ENCODE peak calls at places on chromosomes 1 and 21, in nine cellular contexts. O, J, Z, X, G, L, K, T and A are unnamed samples. For H3K9me3 and H3K4me1, the result is how much of the 10 kb centered on the place peaks cover.

GRCh38 chr21:42672699-42673458 is 19.5 kb downstream of the PDE9A start:
- DNase-seq in G (no peak), L (no peak), X (no peak), O (no peak), T (no peak), J (no peak), K (no peak), Z (no peak), A (no peak)

GRCh38 chr1:217238945-217239344 is 391.9 kb downstream of the GPATCH2 start:
- DNase-seq in O (no peak), T (no peak), X (no peak), Z (no peak), G (no peak), J (no peak), K (no peak), L (no peak), A (no peak)

GRCh38 chr1:200314085-200314750 is 95.6 kb downstream of the ZNF281 start:
- DNase-seq in X (no peak), O (no peak), G (no peak), L (no peak), K (no peak), J (no peak), T (no peak), Z (no peak), A (no peak)

GRCh38 chr1:172429324-172430127 is 9.0 kb downstream of the C1orf105 start:
- DNase-seq in O (no peak), X (no peak), T (peak), K (peak), L (peak), J (no peak), Z (no peak), G (no peak), A (no peak)

GRCh38 chr1:11109361-11109760 is 9.7 kb upstream of the EXOSC10 start:
- DNase-seq in G (no peak), K (no peak), Z (no peak), J (no peak), L (no peak), X (no peak), T (no peak), O (no peak), A (no peak)

GRCh38 chr1:31704261-31705079 is 653 bp upstream of the COL16A1 start:
- DNase-seq in K (no peak), L (peak), O (peak), Z (peak), T (no peak), J (no peak), X (no peak), G (peak), A (peak)

GRCh38 chr1:185477638-185478216 is 160.7 kb upstream of the IVNS1ABP start:
- DNase-seq in J (no peak), O (no peak), X (no peak), Z (no peak), G (no peak), K (no peak), T (no peak), L (no peak), A (no peak)

GRCh38 chr21:35721701-35722100 is 338.6 kb downstream of the SETD4 start:
- DNase-seq in K (no peak), G (no peak), T (no peak), J (no peak), Z (no peak), O (no peak), L (no peak), X (no peak), A (no peak)

GRCh38 chr1:230907472-230908205 is 39.3 kb upstream of the C1orf198 start:
- DNase-seq in K (no peak), Z (no peak), X (no peak), G (no peak), O (no peak), L (no peak), T (no peak), J (no peak), A (no peak)

GRCh38 chr21:14767192-14767852 is 221.2 kb upstream of the SAMSN1 start:
- DNase-seq in K (no peak), T (no peak), J (no peak), L (no peak), G (no peak), O (no peak), Z (no peak), X (no peak), A (no peak)

GRCh38 chr1:88877382-88877825 is 14.0 kb downstream of the GTF2B start:
- DNase-seq in J (no peak), L (no peak), G (no peak), T (no peak), X (no peak), K (peak), Z (no peak), O (no peak), A (no peak)

GRCh38 chr1:161934278-161934608 is 89.4 kb downstream of the OLFML2B start:
- DNase-seq in O (no peak), K (no peak), T (no peak), J (no peak), G (no peak), X (no peak), L (no peak), Z (no peak), A (no peak)

GRCh38 chr1:43402055-43402865 is 12.6 kb downstream of the SZT2 start:
- DNase-seq in L (no peak), K (no peak), J (peak), X (no peak), Z (no peak), O (no peak), G (no peak), T (no peak), A (no peak)

GRCh38 chr1:160206421-160207117 is 1.4 kb downstream of the PEA15 start:
- DNase-seq in L (no peak), K (no peak), Z (no peak), G (no peak), J (peak), X (no peak), O (no peak), T (no peak), A (no peak)

GRCh38 chr1:72869873-72870272 is 587.5 kb upstream of the NEGR1 start:
- DNase-seq in T (no peak), G (no peak), J (no peak), L (no peak), Z (no peak), X (no peak), K (no peak), O (no peak), A (no peak)

GRCh38 chr1:83734411-83734810 is 264.5 kb downstream of the TTLL7 start:
- DNase-seq in G (no peak), J (no peak), X (no peak), L (no peak), Z (no peak), T (no peak), O (no peak), K (no peak), A (no peak)

GRCh38 chr1:160868141-160868540 is 5.5 kb upstream of the CD244 start:
- DNase-seq in J (no peak), Z (no peak), G (no peak), O (no peak), K (no peak), L (no peak), X (no peak), T (no peak), A (no peak)

GRCh38 chr1:83742446-83742845 is 256.5 kb downstream of the TTLL7 start:
- DNase-seq in K (no peak), X (no peak), T (no peak), Z (no peak), O (no peak), J (no peak), L (no peak), G (no peak), A (no peak)

GRCh38 chr1:239914827-239915231 is 176.9 kb upstream of the FMN2 start:
- DNase-seq in T (no peak), Z (no peak), O (no peak), L (no peak), X (no peak), K (no peak), G (no peak), J (no peak), A (no peak)

GRCh38 chr1:59549903-59550302 is 253.0 kb downstream of the FGGY start:
- DNase-seq in T (no peak), Z (peak), O (peak), K (no peak), L (no peak), J (no peak), X (no peak), G (peak), A (peak)

GRCh38 chr1:196669693-196670092 is 17.9 kb downstream of the CFH start:
- DNase-seq in K (no peak), Z (no peak), J (no peak), O (no peak), X (no peak), T (no peak), G (no peak), L (no peak), A (no peak)

GRCh38 chr21:41766883-41767605 is at the start of gene RIPK4:
- DNase-seq in G (peak), Z (no peak), K (peak), T (no peak), J (peak), X (no peak), O (peak), L (peak), A (peak)

GRCh38 chr1:238272145-238272544 is 381.4 kb upstream of the ZP4 start:
- DNase-seq in Z (no peak), L (no peak), O (no peak), K (no peak), J (no peak), G (no peak), X (no peak), T (no peak), A (no peak)
- TF ChIP-seq CTCF in Z (no peak), L (no peak), O (no peak), K (no peak), J (no peak), G (no peak), X (no peak), T (no peak), A (no peak)

GRCh38 chr21:38821248-38821647 is 15.5 kb downstream of the ETS2 start:
- DNase-seq in J (no peak), T (no peak), X (no peak), G (no peak), O (no peak), Z (no peak), L (no peak), K (no peak), A (peak)
- H3K9me3 ChIP-seq in J (under half), T (under half), X (under half), G (under half), O (under half), Z (under half), L (under half), K (under half), A (under half)

GRCh38 chr1:27562483-27563406 is 41.2 kb downstream of the AHDC1 start:
- DNase-seq in L (no peak), Z (no peak), X (peak), T (no peak), K (no peak), J (no peak), G (no peak), O (no peak), A (no peak)

GRCh38 chr1:27562021-27562420 is 41.9 kb downstream of the AHDC1 start:
- DNase-seq in K (no peak), O (no peak), G (no peak), T (no peak), J (no peak), X (peak), L (peak), Z (peak), A (no peak)

GRCh38 chr1:27564264-27564579 is 39.7 kb downstream of the AHDC1 start:
- DNase-seq in Z (no peak), J (no peak), X (no peak), T (no peak), L (no peak), K (no peak), G (no peak), O (no peak), A (peak)

GRCh38 chr1:27564710-27565649 is 39.0 kb downstream of the AHDC1 start:
- DNase-seq in T (peak), L (no peak), Z (peak), G (peak), J (no peak), O (peak), X (peak), K (no peak), A (no peak)

DNA sequence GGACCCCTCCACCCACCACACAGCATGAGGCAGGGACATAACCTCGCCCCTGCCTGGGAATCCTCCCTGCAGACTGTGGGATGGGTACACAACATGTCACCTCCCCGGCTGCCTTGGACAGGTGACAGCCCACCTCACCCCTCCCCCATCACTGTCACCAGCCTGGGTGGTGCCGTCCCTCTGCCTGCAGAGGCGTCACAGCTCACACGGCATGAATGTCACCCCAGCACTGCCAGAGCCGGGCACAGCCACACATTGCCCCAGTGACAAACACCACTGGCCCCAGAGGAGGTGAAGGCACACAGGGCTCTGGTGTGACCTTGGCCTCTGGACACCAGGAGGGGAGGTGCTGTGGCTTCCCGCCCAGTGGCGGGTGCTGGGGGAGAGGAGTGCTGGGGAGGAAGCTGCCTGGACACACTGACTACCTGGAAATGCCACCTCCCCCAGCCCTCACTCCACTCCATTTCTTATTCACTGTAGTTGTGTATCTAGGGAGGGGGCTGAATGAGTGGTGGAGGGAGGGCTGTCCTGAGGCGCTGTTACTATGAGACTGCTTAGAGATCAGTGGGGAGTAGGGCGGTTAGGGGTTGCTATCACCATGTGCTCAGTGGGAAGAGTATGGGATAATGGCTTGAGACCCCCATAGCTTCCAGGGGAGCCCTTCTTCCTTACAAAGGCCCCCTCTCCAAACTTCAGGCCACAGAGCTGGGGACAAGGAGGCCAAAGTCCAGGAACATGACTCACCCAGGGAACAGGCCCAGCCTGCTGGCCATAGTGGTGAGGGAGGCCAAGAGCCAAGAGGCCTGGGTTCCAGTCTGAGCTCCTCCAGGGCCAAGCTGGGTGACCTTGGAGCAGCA is 40.3 kb downstream of the AHDC1 start:
- DNase-seq in G (peak), J (no peak), T (peak), X (peak), Z (peak), K (no peak), O (peak), L (peak), A (peak)
- H3K4me1 ChIP-seq in G (half or more), J (under half), T (half or more), X (half or more), Z (half or more), K (half or more), O (half or more), L (half or more), A (half or more)

DNA sequence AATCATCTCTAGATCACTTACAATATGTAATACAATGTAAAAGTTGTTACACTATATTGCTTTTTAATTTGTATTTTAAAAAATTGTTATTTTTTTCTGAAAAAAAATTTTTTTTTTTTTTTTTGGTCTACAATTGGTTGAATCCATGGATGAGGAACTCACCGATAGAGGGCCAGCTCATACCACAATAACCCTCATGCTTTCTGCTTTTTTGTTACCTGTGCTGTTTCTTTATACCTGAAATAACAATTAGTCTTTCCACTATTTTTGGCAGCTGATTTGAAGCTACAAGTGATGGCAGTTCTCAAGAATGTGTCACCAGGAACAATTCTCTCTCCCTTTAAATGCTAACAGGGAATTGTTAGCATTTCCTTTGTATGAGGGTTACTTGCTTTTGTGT is 12.0 kb downstream of the SMG7 start:
- DNase-seq in G (no peak), O (no peak), T (no peak), J (no peak), L (no peak), X (no peak), K (no peak), Z (no peak), A (no peak)
- TF ChIP-seq CTCF in G (no peak), O (no peak), T (peak), J (no peak), L (no peak), X (no peak), K (peak), Z (no peak), A (no peak)

GRCh38 chr1:227661495-227661894 is 73.6 kb downstream of the JMJD4 start:
- DNase-seq in G (no peak), X (no peak), L (no peak), O (no peak), J (no peak), K (no peak), T (no peak), Z (no peak), A (no peak)

GRCh38 chr1:227666286-227666685 is 68.8 kb downstream of the JMJD4 start:
- DNase-seq in X (no peak), G (no peak), L (no peak), T (no peak), K (no peak), O (no peak), Z (no peak), J (no peak), A (no peak)

DNA sequence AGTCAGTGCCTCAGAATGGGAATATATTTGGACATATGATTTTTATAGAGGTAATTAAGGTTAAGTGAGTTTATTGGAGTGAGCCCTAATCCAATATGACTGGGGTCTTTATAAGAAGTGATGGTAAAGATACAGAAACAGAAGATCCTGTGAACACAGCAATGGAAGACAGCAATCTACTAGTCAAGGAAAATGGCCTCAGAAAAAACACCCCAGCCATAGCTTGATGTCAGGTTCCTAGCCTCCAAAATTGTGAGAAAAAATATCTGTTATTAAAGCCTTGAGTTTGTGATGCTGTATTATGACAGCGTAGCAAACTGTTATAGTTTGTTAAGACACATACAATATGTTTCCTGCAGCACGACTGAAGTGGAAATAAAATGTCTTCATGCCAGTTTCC is 72.2 kb downstream of the JMJD4 start:
- DNase-seq in L (no peak), O (no peak), T (no peak), X (no peak), G (no peak), J (no peak), Z (no peak), K (no peak), A (no peak)
- H3K9me3 ChIP-seq in L (under half), O (half or more), T (half or more), X (half or more), G (half or more), J (half or more), Z (under half), K (under half), A (half or more)

GRCh38 chr1:25559031-25559430 is 15.6 kb downstream of the LDLRAP1 start:
- DNase-seq in J (no peak), K (no peak), T (no peak), X (no peak), G (no peak), O (no peak), Z (no peak), L (no peak), A (no peak)

GRCh38 chr1:25562101-25562927 is 18.9 kb downstream of the LDLRAP1 start:
- DNase-seq in X (no peak), J (peak), O (no peak), G (no peak), Z (no peak), T (no peak), L (no peak), K (no peak), A (no peak)

GRCh38 chr1:25559996-25560395 is 16.6 kb downstream of the LDLRAP1 start:
- DNase-seq in J (no peak), K (no peak), T (no peak), X (no peak), O (no peak), Z (no peak), L (no peak), G (no peak), A (no peak)

GRCh38 chr1:25561426-25562100 is 18.2 kb downstream of the LDLRAP1 start:
- DNase-seq in J (no peak), K (no peak), O (no peak), L (no peak), X (no peak), G (no peak), Z (no peak), T (no peak), A (no peak)

DNA sequence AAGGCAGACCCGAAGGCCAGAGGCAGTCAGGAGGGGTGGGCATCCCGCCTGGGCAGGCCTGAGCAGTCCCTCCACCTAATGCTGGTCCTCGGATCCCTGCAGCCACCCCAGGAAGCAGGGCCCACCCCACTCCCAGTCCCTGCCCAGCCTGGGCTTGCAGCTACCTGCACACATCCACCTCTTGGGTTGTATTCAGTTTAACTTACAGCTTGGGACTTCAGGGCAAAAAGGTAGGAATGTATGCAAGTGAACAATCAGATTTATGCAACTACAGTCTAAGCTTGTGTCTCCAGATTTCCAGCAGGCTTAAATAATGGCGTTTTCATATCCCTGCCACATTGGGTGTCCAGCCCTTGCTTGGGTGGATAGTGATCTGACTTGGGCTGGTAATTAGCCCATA is 17.4 kb downstream of the LDLRAP1 start:
- DNase-seq in Z (no peak), L (no peak), G (no peak), O (no peak), X (no peak), K (no peak), J (no peak), T (no peak), A (no peak)
- H3K4me1 ChIP-seq in Z (under half), L (under half), G (under half), O (under half), X (half or more), K (under half), J (under half), T (half or more), A (under half)